ENCODE peak calls at places on chromosomes 12 and 14, in seven cellular contexts. B, Q, C, P, J, T and D are unnamed samples.

GRCh38 chr12:92898755-92899154 is 30.3 kb downstream of the EEA1 start:
- DNase-seq in B (no peak), Q (no peak), C (no peak), P (no peak), J (no peak), T (peak), D (no peak)

GRCh38 chr14:100416921-100417451 is 93.8 kb downstream of the SLC25A47 start:
- DNase-seq in B (no peak), Q (peak), C (no peak), P (no peak), J (no peak), T (peak), D (no peak)

GRCh38 chr14:85534435-85534834 is 4.5 kb downstream of the FLRT2 start:
- DNase-seq in B (no peak), Q (no peak), C (no peak), P (peak), J (peak), T (peak), D (no peak)

GRCh38 chr14:105878125-105878524 is 351.7 kb downstream of the TMEM121 start:
- DNase-seq in B (no peak), Q (no peak), C (no peak), P (no peak), J (no peak), T (no peak), D (no peak)

GRCh38 chr14:65277027-65277426 is 135.5 kb upstream of the FUT8 start:
- DNase-seq in B (no peak), Q (peak), C (no peak), P (no peak), J (no peak), T (peak), D (no peak)

GRCh38 chr14:104235686-104236085 is 97.3 kb downstream of the KIF26A start:
- DNase-seq in B (no peak), Q (no peak), C (no peak), P (no peak), J (no peak), T (no peak), D (no peak)

GRCh38 chr14:69612014-69612758 is 790 bp downstream of the SUSD6 start:
- DNase-seq in B (peak), Q (no peak), C (peak), P (peak), J (peak), T (peak), D (no peak)

GRCh38 chr12:25957898-25958253 is 606 bp upstream of the RASSF8 start:
- DNase-seq in B (no peak), Q (peak), C (peak), P (no peak), J (no peak), T (peak), D (peak)

GRCh38 chr14:70808402-70809237 is 693 bp downstream of the MAP3K9 start:
- DNase-seq in B (peak), Q (no peak), C (no peak), P (peak), J (peak), T (no peak), D (peak)

GRCh38 chr12:98823012-98823411 is 177.9 kb downstream of the APAF1 start:
- DNase-seq in B (no peak), Q (no peak), C (no peak), P (no peak), J (no peak), T (no peak), D (no peak)

GRCh38 chr12:62679569-62679968 is 212.9 kb downstream of the MON2 start:
- DNase-seq in B (no peak), Q (no peak), C (no peak), P (no peak), J (no peak), T (peak), D (no peak)

GRCh38 chr14:60922050-60922449 is 58.8 kb downstream of the TRMT5 start:
- DNase-seq in B (no peak), Q (peak), C (no peak), P (no peak), J (no peak), T (peak), D (no peak)

GRCh38 chr12:116532986-116533342 is 26.2 kb upstream of the MAP1LC3B2 start:
- DNase-seq in B (no peak), Q (no peak), C (peak), P (no peak), J (no peak), T (no peak), D (no peak)

GRCh38 chr12:69527506-69528272 is 57.5 kb downstream of the FRS2 start:
- DNase-seq in B (no peak), Q (peak), C (no peak), P (no peak), J (no peak), T (peak), D (no peak)

GRCh38 chr12:41264281-41264680 is 76.2 kb downstream of the PDZRN4 start:
- DNase-seq in B (no peak), Q (no peak), C (peak), P (no peak), J (peak), T (no peak), D (peak)